ENCODE peak calls at places on chromosomes 16 and 17, in nine cellular contexts. U is uterus; Z is CD8-positive, alpha-beta memory T cell; G is testis; L is CD4-positive, CD25-positive, alpha-beta regulatory T cell; W is ovary; M is mesenchymal stem cell; B is body of pancreas; H is brain microvascular endothelial cell. K is an unnamed sample.

GRCh38 chr17:76204277-76204676 is 36.0 kb downstream of the RNF157 start:
- DNase-seq in U (no peak), Z (no peak), G (no peak), L (no peak), W (no peak), M (peak; percentile 81), B (no peak), H (peak; percentile 66), K (no peak)

GRCh38 chr16:67184453-67185002 is 765 bp upstream of the MATCAP1 start:
- DNase-seq in U (no peak), Z (no peak), G (no peak), L (no peak), W (no peak), M (no peak), B (no peak), H (no peak), K (no peak)

GRCh38 chr17:71412803-71413202 is 708.0 kb upstream of the SOX9 start:
- DNase-seq in U (no peak), Z (no peak), G (no peak), L (no peak), W (no peak), M (peak; percentile 94), B (no peak), H (peak; percentile 95), K (no peak)

GRCh38 chr17:81865358-81865732 is 5.0 kb upstream of the P4HB start:
- DNase-seq in U (no peak), Z (no peak), G (no peak), L (no peak), W (no peak), M (no peak), B (no peak), H (no peak), K (no peak)

GRCh38 chr17:8290043-8290442 is 1.6 kb downstream of the RANGRF start:
- DNase-seq in U (no peak), Z (no peak), G (no peak), L (no peak), W (no peak), M (no peak), B (no peak), H (no peak), K (no peak)

GRCh38 chr17:40605301-40605700 is 40.0 kb upstream of the CCR7 start:
- DNase-seq in U (no peak), Z (peak; percentile 72), G (no peak), L (peak; percentile 54), W (no peak), M (no peak), B (no peak), H (no peak), K (no peak)

GRCh38 chr17:78805301-78805700 is 23.2 kb upstream of the CYTH1 start:
- DNase-seq in U (no peak), Z (peak; percentile 79), G (no peak), L (no peak), W (no peak), M (no peak), B (no peak), H (no peak), K (no peak)

GRCh38 chr16:85573696-85574641 is 39.2 kb upstream of the GSE1 start:
- DNase-seq in U (peak; percentile 77), Z (no peak), G (peak; percentile 87), L (no peak), W (peak; percentile 77), M (peak; percentile 78), B (peak; percentile 58), H (peak; percentile 54), K (no peak)

GRCh38 chr16:2365895-2366294 is 25.4 kb upstream of the ABCA3 start:
- DNase-seq in U (no peak), Z (no peak), G (peak; percentile 32), L (no peak), W (no peak), M (peak; percentile 25), B (no peak), H (peak; percentile 81), K (no peak)

GRCh38 chr16:84504420-84505248 is at the start of gene MEAK7:
- DNase-seq in U (peak; percentile 99), Z (peak; percentile 98), G (peak; percentile 100), L (peak; percentile 97), W (peak; percentile 99), M (peak; percentile 99), B (peak; percentile 99), H (peak; percentile 98), K (peak; percentile 100)

GRCh38 chr16:86718118-86718517 is 139.8 kb downstream of the FOXL1 start:
- DNase-seq in U (no peak), Z (no peak), G (peak; percentile 33), L (no peak), W (no peak), M (no peak), B (no peak), H (no peak), K (no peak)

GRCh38 chr16:27980076-27980775 is 83.3 kb downstream of the GSG1L start:
- DNase-seq in U (no peak), Z (no peak), G (no peak), L (no peak), W (no peak), M (no peak), B (no peak), H (no peak), K (no peak)

GRCh38 chr16:3573146-3573815 is 3.9 kb downstream of the NLRC3 start:
- DNase-seq in U (no peak), Z (peak; percentile 41), G (no peak), L (no peak), W (no peak), M (no peak), B (no peak), H (no peak), K (no peak)

GRCh38 chr17:45409659-45410076 is 23.0 kb downstream of the ARHGAP27 start:
- DNase-seq in U (no peak), Z (no peak), G (no peak), L (no peak), W (no peak), M (no peak), B (no peak), H (no peak), K (no peak)
- H3K36me3 ChIP-seq in U (no peaks in the 10 kb centered on the region), Z (peaks cover 13% of the 10 kb centered on the region), G (no peaks in the 10 kb centered on the region), L (peaks cover 17% of the 10 kb centered on the region), W (no peaks in the 10 kb centered on the region), M (peaks cover 3% of the 10 kb centered on the region), B (no peaks in the 10 kb centered on the region), H (no peaks in the 10 kb centered on the region), K (no peaks in the 10 kb centered on the region)

GRCh38 chr16:73886378-73886777 is 410.2 kb upstream of the PSMD7 start:
- DNase-seq in U (no peak), Z (no peak), G (no peak), L (no peak), W (no peak), M (no peak), B (no peak), H (no peak), K (no peak)

GRCh38 chr16:73890524-73891500 is 405.8 kb upstream of the PSMD7 start:
- DNase-seq in U (no peak), Z (no peak), G (no peak), L (no peak), W (no peak), M (no peak), B (no peak), H (peak; percentile 1), K (no peak)

GRCh38 chr16:73885319-73885718 is 411.3 kb upstream of the PSMD7 start:
- DNase-seq in U (no peak), Z (no peak), G (no peak), L (no peak), W (no peak), M (no peak), B (no peak), H (no peak), K (no peak)

GRCh38 chr16:73888840-73889577 is 407.6 kb upstream of the PSMD7 start:
- DNase-seq in U (no peak), Z (no peak), G (no peak), L (no peak), W (no peak), M (no peak), B (no peak), H (no peak), K (no peak)

GRCh38 chr16:73887895-73888294 is 408.7 kb upstream of the PSMD7 start:
- DNase-seq in U (no peak), Z (no peak), G (no peak), L (no peak), W (no peak), M (no peak), B (no peak), H (no peak), K (no peak)
- H3K4me3 ChIP-seq in U (no peak overlapping the region), Z (no peak overlapping the region), G (no peak overlapping the region), L (no peak overlapping the region), W (no peak overlapping the region), M (no peak overlapping the region), B (no peak overlapping the region), H (no peak overlapping the region), K (no peak overlapping the region)

GRCh38 chr17:1808649-1809048 is 21.1 kb downstream of the SMYD4 start:
- DNase-seq in U (no peak), Z (no peak), G (no peak), L (no peak), W (no peak), M (no peak), B (no peak), H (no peak), K (no peak)

GRCh38 chr17:1813088-1813487 is 16.6 kb downstream of the SMYD4 start:
- DNase-seq in U (no peak), Z (no peak), G (no peak), L (no peak), W (peak; percentile 13), M (peak; percentile 13), B (no peak), H (no peak), K (no peak)

GRCh38 chr17:1810450-1811103 is 19.1 kb downstream of the SMYD4 start:
- DNase-seq in U (no peak), Z (no peak), G (no peak), L (no peak), W (peak; percentile 33), M (no peak), B (no peak), H (no peak), K (no peak)
- H3K27ac ChIP-seq in U (no peak overlapping the region), Z (no peak overlapping the region), G (no peak overlapping the region), L (no peak overlapping the region), W (no peak overlapping the region), M (no peak overlapping the region), B (no peak overlapping the region), H (no peak overlapping the region), K (no peak overlapping the region)

GRCh38 chr17:73439597-73439996 is 127.8 kb upstream of the CDC42EP4 start:
- DNase-seq in U (no peak), Z (no peak), G (no peak), L (no peak), W (no peak), M (no peak), B (no peak), H (no peak), K (no peak)

GRCh38 chr17:73434154-73434553 is 122.4 kb upstream of the CDC42EP4 start:
- DNase-seq in U (no peak), Z (no peak), G (no peak), L (no peak), W (no peak), M (no peak), B (no peak), H (no peak), K (no peak)

GRCh38 chr17:73437826-73438225 is 126.0 kb upstream of the CDC42EP4 start:
- DNase-seq in U (no peak), Z (no peak), G (no peak), L (no peak), W (no peak), M (no peak), B (no peak), H (no peak), K (no peak)

GRCh38 chr17:73435412-73435811 is 123.6 kb upstream of the CDC42EP4 start:
- DNase-seq in U (no peak), Z (no peak), G (no peak), L (no peak), W (no peak), M (no peak), B (no peak), H (no peak), K (no peak)

GRCh38 chr17:73436966-73437365 is 125.2 kb upstream of the CDC42EP4 start:
- DNase-seq in U (no peak), Z (no peak), G (no peak), L (no peak), W (no peak), M (peak; percentile 45), B (no peak), H (peak; percentile 38), K (no peak)
- H3K36me3 ChIP-seq in U (no peaks in the 10 kb centered on the region), Z (no peaks in the 10 kb centered on the region), G (no peaks in the 10 kb centered on the region), L (no peaks in the 10 kb centered on the region), W (no peaks in the 10 kb centered on the region), M (no peaks in the 10 kb centered on the region), B (no peaks in the 10 kb centered on the region), H (no peaks in the 10 kb centered on the region), K (no peaks in the 10 kb centered on the region)

K was measured in colonic mucosa.